ENCODE peak calls at places on chromosomes 2 and 18, in ten cellular contexts. L is activated CD4-positive, alpha-beta T cell treated with anti-CD3 and anti-CD28 coated beads, Interleukin-2, amount 10 ng/mL, durations not matched to agents 24 days and 14 days; W is foreskin fibroblast; H is H54; B is iris pigment epithelial cell; F is stimulated activated CD4-positive, alpha-beta T cell treated with anti-CD3 and anti-CD28 coated beads, Interleukin-15, amount 100 ng/mL, for 48 hours; D is NCI-H1694 treated with DMSO at 0.1 percent for 48 hours; C is activated naive CD4-positive, alpha-beta T cell treated with anti-CD3 and anti-CD28 coated beads, Interleukin-2, amount 10 ng/mL, durations not matched to agents 7 days and 5 days; A is cardiac muscle cell; N is HCEC 1CT. M is an unnamed sample.

GRCh38 chr2:181189932-181190331 is 209.5 kb downstream of the UBE2E3 start:
- DNase-seq in B (no peak), N (no peak), A (no peak), L (no peak), F (no peak), C (no peak), H (no peak), W (peak; percentile 61), D (no peak), M (no peak)

GRCh38 chr2:101981484-101981883 is 10.3 kb upstream of the IL1R2 start:
- DNase-seq in B (no peak), F (no peak), N (no peak), C (no peak), L (no peak), A (no peak), D (no peak), W (no peak), H (no peak), M (no peak)

GRCh38 chr18:4399929-4400328 is 55.2 kb downstream of the DLGAP1 start:
- DNase-seq in B (no peak), N (no peak), L (no peak), F (no peak), H (no peak), D (no peak), A (no peak), C (no peak), W (no peak), M (no peak)

GRCh38 chr2:149329068-149329467 is 1.3 kb upstream of the LYPD6 start:
- DNase-seq in D (peak; percentile 40), L (no peak), N (peak; percentile 12), W (peak; percentile 28), H (peak; percentile 30), A (no peak), C (no peak), F (no peak), B (peak; percentile 1), M (peak; percentile 13)

GRCh38 chr2:70850905-70851304 is 15.3 kb upstream of the CD207 start:
- DNase-seq in W (no peak), N (no peak), F (no peak), A (no peak), L (no peak), D (no peak), C (no peak), B (peak; percentile 38), H (no peak), M (no peak)

GRCh38 chr2:80102026-80102425 is 202.5 kb downstream of the LRRTM1 start:
- DNase-seq in A (no peak), C (no peak), H (no peak), L (no peak), F (no peak), D (no peak), B (peak; percentile 62), N (no peak), W (peak; percentile 96), M (no peak)

GRCh38 chr2:197673142-197673541 is 2.2 kb downstream of the RFTN2 start:
- DNase-seq in B (no peak), L (no peak), F (no peak), N (no peak), D (no peak), A (no peak), W (no peak), C (no peak), H (no peak), M (no peak)

GRCh38 chr18:10297079-10297478 is 157.4 kb upstream of the APCDD1 start:
- DNase-seq in B (no peak), L (no peak), D (no peak), F (no peak), A (no peak), W (no peak), H (no peak), C (no peak), N (no peak), M (no peak)

GRCh38 chr2:233135421-233135820 is 75.3 kb downstream of the INPP5D start:
- DNase-seq in L (no peak), N (no peak), F (no peak), A (no peak), B (no peak), C (no peak), W (no peak), D (no peak), H (no peak), M (no peak)

GRCh38 chr2:216857131-216857550 is 2.7 kb downstream of the TNP1 start:
- DNase-seq in N (peak; percentile 4), B (peak; percentile 9), H (no peak), L (peak; percentile 79), D (no peak), F (no peak), A (no peak), C (peak; percentile 34), W (peak; percentile 66), M (no peak)

GRCh38 chr2:217970206-217970605 is 32.6 kb downstream of the TNS1 start:
- DNase-seq in W (peak; percentile 74), B (no peak), N (peak; percentile 25), L (no peak), F (no peak), C (no peak), D (no peak), H (no peak), A (no peak), M (no peak)

GRCh38 chr2:3211256-3211970 is 166.2 kb downstream of the EIPR1 start:
- DNase-seq in H (no peak), C (no peak), F (no peak), W (no peak), L (no peak), D (no peak), B (no peak), A (no peak), N (no peak), M (no peak)

GRCh38 chr2:37026050-37026449 is 58.1 kb downstream of the HEATR5B start:
- DNase-seq in L (no peak), D (no peak), C (no peak), B (peak; percentile 15), W (peak; percentile 9), N (peak; percentile 4), H (no peak), A (peak; percentile 15), F (no peak), M (no peak)

GRCh38 chr2:171763602-171764001 is 76.3 kb downstream of the DYNC1I2 start:
- DNase-seq in W (no peak), L (peak; percentile 35), B (peak; percentile 28), N (peak; percentile 6), D (no peak), C (no peak), A (no peak), F (no peak), H (no peak), M (no peak)

GRCh38 chr18:54351186-54351585 is 6.5 kb downstream of the STARD6 start:
- DNase-seq in L (no peak), D (no peak), W (no peak), N (no peak), C (no peak), F (no peak), B (no peak), A (no peak), H (no peak), M (no peak)

GRCh38 chr18:74905245-74905644 is 303.7 kb downstream of the PTGR3 start:
- DNase-seq in H (no peak), L (no peak), D (no peak), A (no peak), C (no peak), W (no peak), N (no peak), B (no peak), F (no peak), M (no peak)

GRCh38 chr2:178528647-178529046 is 48.4 kb downstream of the PLEKHA3 start:
- DNase-seq in L (no peak), A (no peak), W (no peak), C (no peak), H (no peak), N (no peak), D (no peak), F (no peak), B (no peak), M (no peak)

GRCh38 chr2:166841152-166841551 is 47.1 kb upstream of the XIRP2 start:
- DNase-seq in A (no peak), B (no peak), H (no peak), F (no peak), D (no peak), L (no peak), C (no peak), N (no peak), W (no peak), M (no peak)

GRCh38 chr2:57497489-57498096 is 549.0 kb upstream of the VRK2 start:
- DNase-seq in F (peak; percentile 4), B (peak; percentile 56), C (peak; percentile 36), W (peak; percentile 52), A (peak; percentile 60), L (peak; percentile 66), N (peak; percentile 57), D (peak; percentile 73), H (peak; percentile 6), M (peak; percentile 32)

M was measured in HTR-8/SVneo.